ENCODE peak calls at places on chromosomes 13 and 19, in nine cellular contexts. K is stomach; O is NCI-H1092 treated with DMSO at 0.1 percent for 48 hours; Q is stimulated activated CD4-positive, alpha-beta T cell treated with anti-CD3 and anti-CD28 coated beads, Interleukin-1b, Interleukin-23, amount 100 ng/mL, for 1 hour; I is H7; L is nephron progenitor cell; G is amniotic stem cell; C is RPMI7951; B is immature natural killer cell. A is an unnamed sample.

GRCh38 chr13:102825921-102826706 is 19.7 kb upstream of the ERCC5 start:
- DNase-seq in K (no peak), O (no peak), Q (no peak), I (peak), L (no peak), G (peak), C (peak), B (no peak), A (no peak)

GRCh38 chr13:45207319-45207718 is 6.5 kb upstream of the KCTD4 start:
- DNase-seq in K (no peak), O (peak), Q (no peak), I (no peak), L (no peak), G (no peak), C (no peak), B (no peak), A (peak)

GRCh38 chr13:32225494-32225931 is 89.7 kb downstream of the ZAR1L start:
- DNase-seq in K (no peak), O (no peak), Q (no peak), I (no peak), L (no peak), G (no peak), C (peak), B (no peak), A (no peak)

GRCh38 chr19:30228113-30228725 is 144.0 kb upstream of the ZNF536 start:
- DNase-seq in K (no peak), O (no peak), Q (no peak), I (peak), L (peak), G (no peak), C (no peak), B (no peak), A (no peak)

GRCh38 chr13:77860621-77861020 is 58.0 kb downstream of the EDNRB start:
- DNase-seq in K (no peak), O (no peak), Q (no peak), I (no peak), L (no peak), G (no peak), C (peak), B (no peak), A (no peak)

GRCh38 chr13:79775830-79776229 is 294.9 kb downstream of the NDFIP2 start:
- DNase-seq in K (peak), O (peak), Q (no peak), I (peak), L (no peak), G (peak), C (peak), B (no peak), A (peak)

GRCh38 chr19:41352609-41353465 is 885 bp downstream of the TGFB1 start:
- DNase-seq in K (peak), O (no peak), Q (peak), I (peak), L (peak), G (no peak), C (peak), B (peak), A (peak)

GRCh38 chr13:66001136-66001535 is 1229.0 kb downstream of the PCDH9 start:
- DNase-seq in K (no peak), O (no peak), Q (no peak), I (no peak), L (no peak), G (no peak), C (no peak), B (no peak), A (peak)

GRCh38 chr19:16447015-16447384 is 24.8 kb downstream of the EPS15L1 start:
- DNase-seq in K (peak), O (no peak), Q (no peak), I (no peak), L (no peak), G (peak), C (peak), B (peak), A (no peak)

GRCh38 chr19:56309511-56310185 is 5.0 kb downstream of the ZSCAN5A start:
- DNase-seq in K (peak), O (peak), Q (peak), I (peak), L (peak), G (no peak), C (peak), B (peak), A (peak)

GRCh38 chr13:40484101-40484800 is 182.2 kb downstream of the FOXO1 start:
- DNase-seq in K (no peak), O (no peak), Q (no peak), I (no peak), L (no peak), G (no peak), C (no peak), B (no peak), A (no peak)

GRCh38 chr19:51354103-51354741 is 12.0 kb downstream of the ETFB start:
- DNase-seq in K (no peak), O (no peak), Q (no peak), I (peak), L (peak), G (no peak), C (no peak), B (no peak), A (no peak)

GRCh38 chr13:97344250-97345175 is 89.5 kb upstream of the RAP2A start:
- DNase-seq in K (peak), O (peak), Q (peak), I (peak), L (peak), G (peak), C (peak), B (peak), A (peak)

GRCh38 chr19:18743281-18743825 is 47.8 kb downstream of the COMP start:
- DNase-seq in K (peak), O (no peak), Q (no peak), I (no peak), L (no peak), G (no peak), C (no peak), B (no peak), A (no peak)

GRCh38 chr19:2775556-2776430 is 7.3 kb downstream of the SGTA start:
- DNase-seq in K (peak), O (no peak), Q (peak), I (no peak), L (no peak), G (no peak), C (peak), B (peak), A (no peak)

GRCh38 chr13:41985788-41986508 is 25.0 kb upstream of the VWA8 start:
- DNase-seq in K (no peak), O (no peak), Q (no peak), I (no peak), L (no peak), G (no peak), C (peak), B (no peak), A (no peak)

GRCh38 chr13:92074658-92075057 is 676.2 kb downstream of the GPC5 start:
- DNase-seq in K (no peak), O (peak), Q (no peak), I (peak), L (no peak), G (no peak), C (no peak), B (no peak), A (peak)

GRCh38 chr19:46648961-46649960 is 11.7 kb downstream of the DACT3 start:
- DNase-seq in K (no peak), O (no peak), Q (no peak), I (peak), L (peak), G (no peak), C (no peak), B (no peak), A (no peak)

GRCh38 chr13:25046274-25046984 is 49.5 kb upstream of the PABPC3 start:
- DNase-seq in K (no peak), O (no peak), Q (no peak), I (peak), L (peak), G (no peak), C (no peak), B (no peak), A (peak)

GRCh38 chr13:71515639-71516038 is 351.4 kb downstream of the DACH1 start:
- DNase-seq in K (no peak), O (peak), Q (no peak), I (no peak), L (no peak), G (no peak), C (no peak), B (no peak), A (no peak)

GRCh38 chr19:1102407-1103106 is 1.2 kb upstream of the GPX4 start:
- DNase-seq in K (peak), O (no peak), Q (no peak), I (no peak), L (no peak), G (peak), C (peak), B (no peak), A (no peak)

GRCh38 chr19:17873661-17874422 is 2.1 kb downstream of the SLC5A5 start:
- DNase-seq in K (peak), O (no peak), Q (peak), I (peak), L (peak), G (no peak), C (no peak), B (peak), A (peak)